ENCODE peak calls at places on chromosomes 13 and 19, in four cellular contexts. E is AG09309, O is body of pancreas, L is heart right ventricle. R is an unnamed sample.

GRCh38 chr13:42803563-42804212 is 22.3 kb downstream of the FAM216B start:
- DNase-seq in L (no peak), E (no peak), O (no peak), R (no peak)

GRCh38 chr13:43132911-43133310 is 109.5 kb downstream of the DNAJC15 start:
- DNase-seq in E (no peak), L (no peak), O (no peak), R (no peak)

GRCh38 chr13:24284876-24285275 is 24.5 kb upstream of the C1QTNF9 start:
- DNase-seq in E (no peak), O (no peak), L (no peak), R (no peak)

GRCh38 chr19:13012690-13013608 is 17.7 kb downstream of the NFIX start:
- DNase-seq in E (no peak), O (no peak), L (peak), R (no peak)

GRCh38 chr19:56301886-56302620 is 12.6 kb downstream of the ZSCAN5A start:
- DNase-seq in E (no peak), O (no peak), L (no peak), R (no peak)

GRCh38 chr13:113596321-113597200 is 12.0 kb downstream of the TFDP1 start:
- DNase-seq in O (no peak), E (no peak), L (no peak), R (no peak)

GRCh38 chr19:44746946-44747738 is 1.4 kb upstream of the BCL3 start:
- DNase-seq in L (peak), E (peak), O (peak), R (peak)

GRCh38 chr13:33260168-33261098 is 25.1 kb downstream of the STARD13 start:
- DNase-seq in L (no peak), E (no peak), O (peak), R (no peak)

GRCh38 chr13:64819081-64819480 is 2411.1 kb downstream of the PCDH9 start:
- DNase-seq in O (no peak), E (no peak), L (no peak), R (no peak)

GRCh38 chr13:73258396-73258795 is 199.6 kb downstream of the KLF5 start:
- DNase-seq in O (no peak), L (no peak), E (no peak), R (no peak)

GRCh38 chr13:46341112-46341711 is 45.8 kb downstream of the RUBCNL start:
- DNase-seq in L (no peak), O (no peak), E (no peak), R (no peak)

GRCh38 chr13:93951153-93951552 is 528.3 kb downstream of the DCT start:
- DNase-seq in L (no peak), E (no peak), O (no peak), R (no peak)

GRCh38 chr19:42196011-42197001 is 21.2 kb downstream of the DEDD2 start:
- DNase-seq in O (no peak), E (no peak), L (no peak), R (no peak)

GRCh38 chr19:51926426-51926783 is 867 bp upstream of the ZNF613 start:
- DNase-seq in L (no peak), O (no peak), E (no peak), R (no peak)

GRCh38 chr13:67574320-67575233 is 344.4 kb upstream of the PCDH9 start:
- DNase-seq in O (no peak), E (no peak), L (no peak), R (no peak)

GRCh38 chr13:80126382-80127068 is 214.4 kb downstream of the SPRY2 start:
- DNase-seq in L (no peak), O (no peak), E (no peak), R (no peak)

GRCh38 chr13:113115363-113116205 is 7.0 kb upstream of the F10 start:
- DNase-seq in O (no peak), L (no peak), E (no peak), R (no peak)

GRCh38 chr19:43594710-43595604 is 977 bp downstream of the IRGQ start:
- DNase-seq in O (peak), L (peak), E (no peak), R (peak)

GRCh38 chr13:114128624-114129522 is 3.5 kb downstream of the RASA3 start:
- DNase-seq in L (peak), O (peak), E (peak), R (peak)

GRCh38 chr13:97387487-97388353 is 46.2 kb upstream of the RAP2A start:
- DNase-seq in L (no peak), O (no peak), E (no peak), R (no peak)

GRCh38 chr13:48131481-48131992 is 36.6 kb upstream of the MED4 start:
- DNase-seq in O (no peak), E (no peak), L (no peak), R (no peak)

GRCh38 chr19:2549701-2550191 is 73.8 kb downstream of the GADD45B start:
- DNase-seq in E (peak), L (peak), O (peak), R (peak)

GRCh38 chr19:45499196-45500180 is 1.2 kb downstream of the PPM1N start:
- DNase-seq in O (peak), E (no peak), L (peak), R (peak)

GRCh38 chr13:20358022-20358421 is 125.9 kb upstream of the GJB6 start:
- DNase-seq in O (no peak), E (no peak), L (no peak), R (no peak)

GRCh38 chr13:20360835-20361412 is 128.8 kb upstream of the GJB6 start:
- DNase-seq in E (no peak), O (no peak), L (no peak), R (no peak)

GRCh38 chr13:20356437-20356836 is 124.3 kb upstream of the GJB6 start:
- DNase-seq in E (no peak), L (no peak), O (no peak), R (no peak)

GRCh38 chr13:20360041-20360491 is 127.9 kb upstream of the GJB6 start:
- DNase-seq in L (no peak), E (no peak), O (peak), R (no peak)

GRCh38 chr13:20359335-20359734 is 127.2 kb upstream of the GJB6 start:
- DNase-seq in L (no peak), E (peak), O (no peak), R (no peak)
- H3K4me3 ChIP-seq in L (no peak), E (no peak), O (no peak), R (no peak)

DNA sequence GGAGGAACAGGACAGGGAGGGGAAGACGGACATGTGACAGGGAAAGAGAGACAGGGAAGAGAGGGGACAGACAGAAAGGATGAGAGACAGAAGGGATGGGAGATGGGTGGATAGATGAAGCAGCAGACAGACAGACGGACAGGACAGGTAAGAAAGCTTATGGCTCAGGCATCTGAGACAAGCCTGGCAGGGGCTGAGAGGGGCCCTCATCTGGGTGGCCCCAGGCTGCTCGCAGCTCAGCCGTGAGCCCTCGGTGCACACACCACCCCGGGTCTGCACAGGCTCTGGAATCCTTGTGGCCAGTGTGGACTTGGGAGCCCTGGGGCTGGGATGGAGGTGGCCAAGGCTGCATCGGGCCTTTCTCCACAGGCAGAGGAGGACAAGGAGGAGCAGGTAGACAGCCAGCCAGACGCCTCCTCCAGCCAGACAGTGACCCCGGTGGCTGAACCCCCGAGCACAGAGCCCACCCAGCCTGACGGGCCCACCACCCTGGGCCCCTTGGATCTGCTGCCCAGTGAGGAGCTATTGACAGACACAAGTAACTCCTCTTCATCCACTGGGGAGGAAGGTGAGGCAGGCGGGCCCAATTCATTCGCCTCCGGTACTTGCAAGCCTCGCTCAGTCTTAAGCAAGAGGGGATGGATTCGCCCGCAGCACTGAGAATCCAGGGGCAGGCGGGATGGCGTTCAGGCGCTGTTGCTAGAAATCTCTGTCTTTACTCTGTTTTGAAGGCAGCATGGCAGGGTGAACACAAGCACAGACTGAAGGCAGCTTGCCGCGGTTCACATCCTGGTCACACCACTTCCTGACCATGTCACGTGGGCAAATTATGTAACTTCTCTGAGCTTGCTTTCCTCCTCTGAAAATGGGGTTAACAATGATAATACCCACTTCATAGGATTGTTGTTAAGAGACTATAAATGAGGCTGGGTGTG is 14.0 kb downstream of the GRAMD1A start:
- DNase-seq in E (no peak), O (no peak), L (no peak), R (no peak)
- H3K4me3 ChIP-seq in E (no peak), O (no peak), L (no peak), R (no peak)

GRCh38 chr19:54364775-54365257 is at the start of gene LAIR1:
- DNase-seq in O (no peak), E (no peak), L (peak), R (no peak)
- H3K4me3 ChIP-seq in O (no peak), E (no peak), L (peak), R (no peak)

DNA sequence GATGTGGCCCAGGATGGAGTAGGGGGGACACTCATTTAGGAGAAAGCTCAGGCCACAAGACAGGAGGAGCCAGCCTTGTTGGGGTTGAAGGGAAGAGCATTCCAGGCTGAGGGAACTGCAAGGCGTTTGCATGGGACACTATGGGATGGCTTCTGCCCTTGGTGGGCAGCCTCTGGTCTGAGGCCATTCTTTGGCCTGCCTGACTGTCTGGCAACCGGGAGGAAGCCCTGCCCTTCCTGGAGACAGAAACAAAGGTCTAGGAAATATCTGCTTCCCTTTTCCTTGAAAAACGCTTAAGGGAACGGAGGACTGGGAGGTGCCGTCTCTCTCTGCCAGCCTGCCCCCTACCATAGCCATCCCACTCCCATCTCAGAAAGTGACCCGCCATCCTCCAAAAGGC is 2.8 kb upstream of the ICAM1 start:
- DNase-seq in O (no peak), E (no peak), L (no peak), R (no peak)
- H3K4me3 ChIP-seq in O (no peak), E (no peak), L (no peak), R (no peak)

GRCh38 chr19:15507068-15508034 is 974 bp upstream of the CYP4F22 start:
- DNase-seq in E (no peak), L (no peak), O (no peak), R (no peak)
- H3K4me3 ChIP-seq in E (no peak), L (no peak), O (no peak), R (no peak)

GRCh38 chr13:106513025-106513424 is 22.4 kb downstream of the EFNB2 start:
- DNase-seq in L (no peak), E (no peak), O (no peak), R (no peak)
- H3K4me3 ChIP-seq in L (no peak), E (no peak), O (no peak), R (no peak)

GRCh38 chr19:17468302-17469091 is 1.8 kb upstream of the SLC27A1 start:
- DNase-seq in E (no peak), O (peak), L (peak), R (peak)
- H3K4me3 ChIP-seq in E (no peak), O (peak), L (peak), R (peak)

DNA sequence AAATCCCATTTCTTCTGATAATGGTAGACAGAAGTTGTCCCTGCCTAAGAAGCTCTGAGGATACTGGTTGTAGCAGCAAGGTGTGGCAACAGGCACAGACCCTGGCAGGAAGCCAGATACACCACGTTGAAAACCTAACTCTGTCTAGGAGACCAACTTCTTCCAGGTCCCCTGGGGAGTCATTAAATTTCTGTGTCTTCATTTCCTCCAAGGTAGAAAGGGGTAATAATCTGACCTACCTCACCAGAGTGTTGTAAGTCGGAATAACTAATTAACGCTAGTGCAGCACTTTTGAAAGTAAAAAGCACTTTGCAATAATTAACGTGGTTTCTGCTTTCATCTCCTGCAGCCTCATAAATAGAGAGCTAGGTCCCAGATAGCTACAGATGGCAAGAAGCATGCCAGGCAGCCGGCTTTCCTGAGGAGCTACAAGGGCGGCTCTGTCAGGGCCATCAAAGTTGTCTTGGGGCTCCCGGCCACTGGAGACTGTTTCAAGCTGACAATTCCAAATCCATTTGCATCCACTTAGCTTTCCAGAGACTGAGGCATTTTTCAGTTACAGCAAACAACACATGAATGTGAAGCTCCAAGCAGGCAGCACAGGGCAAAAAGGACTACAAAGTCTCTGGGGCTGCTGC is 176.2 kb downstream of the FOXO1 start:
- DNase-seq in E (no peak), L (no peak), O (peak), R (no peak)
- H3K4me3 ChIP-seq in E (no peak), L (no peak), O (no peak), R (no peak)

GRCh38 chr13:101977475-101977874 is 424.4 kb downstream of the FGF14 start:
- DNase-seq in O (no peak), L (no peak), E (no peak), R (no peak)
- H3K4me3 ChIP-seq in O (no peak), L (no peak), E (no peak), R (no peak)